ENCODE peak calls at places on chromosomes 3 and 15, in six cellular contexts. E is body of pancreas, A is progenitor cell of endocrine pancreas, F is foreskin fibroblast, O is left ventricle myocardium inferior, N is fibroblast of lung. T is an unnamed sample.

GRCh38 chr15:75452364-75452967 is 976 bp upstream of the SIN3A start:
- DNase-seq in E (peak; percentile 81), A (peak; percentile 41), F (peak; percentile 93), O (peak; percentile 86), N (peak; percentile 83), T (peak; percentile 77)

GRCh38 chr3:10322355-10322715 is 1.4 kb upstream of the SEC13 start:
- DNase-seq in E (no peak), A (no peak), F (no peak), O (no peak), N (no peak), T (no peak)

GRCh38 chr15:58509556-58509955 is 77.8 kb downstream of the LIPC start:
- DNase-seq in E (no peak), A (no peak), F (no peak), O (no peak), N (no peak), T (no peak)

GRCh38 chr3:23888617-23889228 is 28.1 kb downstream of the NKIRAS1 start:
- DNase-seq in E (no peak), A (no peak), F (peak; percentile 67), O (no peak), N (peak; percentile 74), T (peak; percentile 35)

GRCh38 chr3:40597441-40597840 is 72.7 kb downstream of the ZNF621 start:
- DNase-seq in E (no peak), A (no peak), F (no peak), O (no peak), N (no peak), T (no peak)

GRCh38 chr3:80190051-80190450 is 422.3 kb upstream of the ROBO1 start:
- DNase-seq in E (no peak), A (no peak), F (peak; percentile 0), O (no peak), N (peak; percentile 68), T (no peak)

GRCh38 chr3:106176734-106177133 is 307.9 kb upstream of the CBLB start:
- DNase-seq in E (no peak), A (no peak), F (peak; percentile 5), O (no peak), N (peak; percentile 32), T (no peak)

GRCh38 chr3:111210866-111211564 is 139.4 kb downstream of the NECTIN3 start:
- DNase-seq in E (no peak), A (no peak), F (peak; percentile 38), O (no peak), N (no peak), T (no peak)

GRCh38 chr15:90232196-90232595 is 1.5 kb downstream of the CIB1 start:
- DNase-seq in E (peak; percentile 28), A (no peak), F (no peak), O (no peak), N (no peak), T (no peak)

GRCh38 chr15:58684751-58685150 is 64.8 kb downstream of the ADAM10 start:
- DNase-seq in E (no peak), A (no peak), F (peak; percentile 42), O (no peak), N (no peak), T (no peak)

GRCh38 chr3:143693506-143693905 is 154.8 kb downstream of the SLC9A9 start:
- DNase-seq in E (no peak), A (no peak), F (no peak), O (no peak), N (no peak), T (no peak)

GRCh38 chr15:101293122-101293521 is 1.9 kb downstream of the SNRPA1 start:
- DNase-seq in E (no peak), A (no peak), F (no peak), O (no peak), N (no peak), T (no peak)

GRCh38 chr3:29513236-29513635 is 232.4 kb downstream of the RBMS3 start:
- DNase-seq in E (no peak), A (no peak), F (no peak), O (no peak), N (no peak), T (no peak)

GRCh38 chr3:145981057-145981456 is 179.9 kb downstream of the PLOD2 start:
- DNase-seq in E (no peak), A (no peak), F (no peak), O (no peak), N (no peak), T (no peak)

GRCh38 chr15:84572231-84572630 is 28.6 kb upstream of the ZSCAN2 start:
- DNase-seq in E (no peak), A (no peak), F (peak; percentile 67), O (no peak), N (no peak), T (no peak)

GRCh38 chr3:53502737-53503136 is 8.3 kb downstream of the CACNA1D start:
- DNase-seq in E (no peak), A (no peak), F (no peak), O (no peak), N (no peak), T (no peak)

GRCh38 chr3:165439765-165440164 is 243.6 kb upstream of the SLITRK3 start:
- DNase-seq in E (no peak), A (no peak), F (no peak), O (no peak), N (peak; percentile 65), T (no peak)

GRCh38 chr15:90716317-90716975 is 700 bp upstream of the BLM start:
- DNase-seq in E (no peak), A (no peak), F (peak; percentile 15), O (no peak), N (peak; percentile 30), T (peak; percentile 10)

GRCh38 chr15:99058421-99058870 is 46.4 kb upstream of the SYNM start:
- DNase-seq in E (peak; percentile 29), A (no peak), F (no peak), O (no peak), N (no peak), T (no peak)

GRCh38 chr3:52277972-52278509 is 408 bp downstream of the WDR82 start:
- DNase-seq in E (no peak), A (no peak), F (no peak), O (no peak), N (peak; percentile 44), T (no peak)

GRCh38 chr3:72798552-72799195 is 49.6 kb downstream of the SHQ1 start:
- DNase-seq in E (no peak), A (no peak), F (peak; percentile 28), O (no peak), N (no peak), T (no peak)

GRCh38 chr3:194573680-194574437 is 59.4 kb downstream of the TMEM44 start:
- DNase-seq in E (no peak), A (no peak), F (peak; percentile 62), O (no peak), N (peak; percentile 72), T (no peak)

GRCh38 chr3:170128977-170129431 is 52.5 kb downstream of the PHC3 start:
- DNase-seq in E (no peak), A (no peak), F (peak; percentile 46), O (no peak), N (peak; percentile 36), T (peak; percentile 30)

GRCh38 chr3:56136514-56136913 is 331.8 kb downstream of the ERC2 start:
- DNase-seq in E (no peak), A (no peak), F (no peak), O (no peak), N (no peak), T (no peak)

GRCh38 chr3:166902374-166902773 is 477.7 kb downstream of the ZBBX start:
- DNase-seq in E (no peak), A (no peak), F (no peak), O (no peak), N (peak; percentile 24), T (no peak)

GRCh38 chr3:38565339-38566214 is 69.4 kb downstream of the EXOG start:
- DNase-seq in E (no peak), A (no peak), F (no peak), O (no peak), N (no peak), T (no peak)

GRCh38 chr3:41848745-41849574 is 112.9 kb downstream of the ULK4 start:
- DNase-seq in E (no peak), A (no peak), F (no peak), O (no peak), N (peak; percentile 30), T (no peak)

GRCh38 chr15:73694419-73694818 is 10.2 kb downstream of the CD276 start:
- DNase-seq in E (no peak), A (no peak), F (peak; percentile 58), O (no peak), N (peak; percentile 68), T (no peak)

GRCh38 chr3:64743844-64744243 is 56.0 kb upstream of the ADAMTS9 start:
- DNase-seq in E (no peak), A (no peak), F (no peak), O (no peak), N (no peak), T (no peak)

GRCh38 chr15:39030291-39031070 is 465.9 kb upstream of the RASGRP1 start:
- DNase-seq in E (no peak), A (no peak), F (no peak), O (no peak), N (no peak), T (peak; percentile 52)
- TF ChIP-seq CTCF in E (no peak), A (no peak), F (no peak), O (no peak), N (no peak), T (no peak)

DNA sequence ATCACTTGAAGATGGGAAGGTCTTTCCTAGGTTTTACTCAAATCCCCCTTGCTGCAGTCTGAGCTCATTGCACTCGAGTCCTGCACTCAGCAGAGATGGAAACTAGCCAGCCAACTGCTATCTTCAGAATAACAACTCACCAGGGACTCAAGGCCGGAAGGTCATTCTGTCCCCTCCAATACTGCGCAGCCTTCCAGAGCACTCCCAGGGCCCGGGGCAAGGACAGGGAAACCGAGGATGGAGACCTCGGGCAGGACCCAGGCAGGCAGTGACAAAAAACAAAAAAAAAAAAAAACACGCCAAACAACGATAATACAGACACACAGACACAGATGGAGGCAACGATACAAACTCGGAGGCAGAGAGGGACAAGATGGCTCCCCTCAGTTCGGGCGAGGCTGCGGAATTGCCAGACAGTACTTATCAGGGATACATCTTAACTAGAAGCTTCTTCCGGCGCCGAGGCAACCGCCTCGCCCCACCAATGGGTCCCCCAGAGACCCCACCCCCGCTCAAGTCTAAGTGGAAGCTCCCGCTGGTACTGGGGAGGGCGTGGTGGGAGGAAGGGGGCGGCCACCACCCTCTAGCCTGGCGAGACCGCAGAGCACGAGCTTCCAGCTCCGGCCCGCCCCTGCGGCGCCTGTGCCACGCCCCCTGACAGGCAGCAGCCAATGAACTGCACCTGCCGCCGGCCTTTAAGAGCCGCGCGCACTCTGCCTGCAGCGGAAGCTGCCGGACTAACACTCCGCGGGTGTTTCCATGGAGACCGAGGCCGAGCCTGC is 7.0 kb upstream of the MAP1A start:
- DNase-seq in E (peak; percentile 98), A (peak; percentile 97), F (peak; percentile 100), O (peak; percentile 99), N (peak; percentile 98), T (peak; percentile 99)
- TF ChIP-seq CTCF in E (no peak), A (no peak), F (peak; percentile 24), O (peak; percentile 67), N (peak; percentile 18), T (peak; percentile 63)

GRCh38 chr15:79130535-79131130 is 40.1 kb upstream of the RASGRF1 start:
- DNase-seq in E (no peak), A (no peak), F (no peak), O (no peak), N (no peak), T (no peak)
- TF ChIP-seq CTCF in E (no peak), A (peak; percentile 36), F (no peak), O (no peak), N (no peak), T (no peak)

DNA sequence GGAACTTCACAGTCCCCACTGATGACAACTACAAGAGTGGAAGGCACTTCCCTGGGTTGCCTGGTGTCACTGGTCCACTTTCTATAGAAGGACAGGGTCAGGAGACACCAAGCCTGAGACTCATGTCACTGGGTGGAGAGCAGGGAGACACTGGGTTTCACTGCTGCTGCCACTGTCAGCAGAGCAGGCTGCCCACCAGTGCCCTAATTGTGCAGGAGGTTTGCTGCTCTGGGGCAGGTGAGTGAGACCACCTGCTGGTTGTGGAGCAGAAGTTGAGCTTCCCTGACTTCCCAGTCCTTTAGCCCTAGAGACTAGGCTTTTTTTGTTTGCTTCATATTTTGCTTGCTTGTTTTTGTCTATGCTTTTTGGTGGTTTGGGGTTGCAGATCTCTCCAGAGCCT is 528.4 kb upstream of the RGMA start:
- DNase-seq in E (no peak), A (no peak), F (no peak), O (no peak), N (no peak), T (no peak)
- TF ChIP-seq CTCF in E (no peak), A (peak; percentile 56), F (no peak), O (peak; percentile 41), N (no peak), T (no peak)

T was measured in HFFc6.